ENCODE peak calls at places on chromosome 6, in six cellular contexts. J is neural progenitor cell, K is heart left ventricle, Q is tibial nerve, X is uterus, U is thoracic aorta. V is an unnamed sample. For H3K4me1, the result is how much of the 10 kb centered on the place peaks cover.

GRCh38 chr6:15841937-15842698 is 179.3 kb upstream of the DTNBP1 start:
- DNase-seq in J (no peak), K (peak), Q (peak), X (no peak), U (no peak), V (no peak)

GRCh38 chr6:23003671-23004598 is 434.6 kb downstream of the HDGFL1 start:
- DNase-seq in J (no peak), K (peak), Q (peak), X (peak), U (peak), V (no peak)

GRCh38 chr6:5517781-5518180 is 256.5 kb downstream of the FARS2 start:
- DNase-seq in J (no peak), K (no peak), Q (no peak), X (no peak), U (no peak), V (no peak)

GRCh38 chr6:56807992-56808342 is 146.9 kb upstream of the BEND6 start:
- DNase-seq in J (no peak), K (no peak), Q (no peak), X (no peak), U (no peak), V (no peak)

GRCh38 chr6:122372647-122373046 is 26.8 kb upstream of the HSF2 start:
- DNase-seq in J (no peak), K (no peak), Q (no peak), X (no peak), U (no peak), V (no peak)

GRCh38 chr6:125008261-125008671 is 46.0 kb downstream of the RNF217 start:
- DNase-seq in J (no peak), K (no peak), Q (no peak), X (no peak), U (no peak), V (no peak)

GRCh38 chr6:119351005-119351394 is 1.4 kb upstream of the MAN1A1 start:
- DNase-seq in J (no peak), K (no peak), Q (no peak), X (no peak), U (no peak), V (no peak)

GRCh38 chr6:132812255-132812732 is 2.1 kb upstream of the RPS12 start:
- DNase-seq in J (peak), K (no peak), Q (no peak), X (no peak), U (no peak), V (no peak)

GRCh38 chr6:38047562-38047961 is 228.0 kb downstream of the ZFAND3 start:
- DNase-seq in J (no peak), K (no peak), Q (no peak), X (no peak), U (no peak), V (no peak)

GRCh38 chr6:107103082-107103481 is 12.2 kb downstream of the BEND3 start:
- DNase-seq in J (no peak), K (no peak), Q (no peak), X (no peak), U (no peak), V (no peak)
- H3K4me1 ChIP-seq in J (under half), K (under half), Q (under half), X (under half), U (under half), V (under half)

DNA sequence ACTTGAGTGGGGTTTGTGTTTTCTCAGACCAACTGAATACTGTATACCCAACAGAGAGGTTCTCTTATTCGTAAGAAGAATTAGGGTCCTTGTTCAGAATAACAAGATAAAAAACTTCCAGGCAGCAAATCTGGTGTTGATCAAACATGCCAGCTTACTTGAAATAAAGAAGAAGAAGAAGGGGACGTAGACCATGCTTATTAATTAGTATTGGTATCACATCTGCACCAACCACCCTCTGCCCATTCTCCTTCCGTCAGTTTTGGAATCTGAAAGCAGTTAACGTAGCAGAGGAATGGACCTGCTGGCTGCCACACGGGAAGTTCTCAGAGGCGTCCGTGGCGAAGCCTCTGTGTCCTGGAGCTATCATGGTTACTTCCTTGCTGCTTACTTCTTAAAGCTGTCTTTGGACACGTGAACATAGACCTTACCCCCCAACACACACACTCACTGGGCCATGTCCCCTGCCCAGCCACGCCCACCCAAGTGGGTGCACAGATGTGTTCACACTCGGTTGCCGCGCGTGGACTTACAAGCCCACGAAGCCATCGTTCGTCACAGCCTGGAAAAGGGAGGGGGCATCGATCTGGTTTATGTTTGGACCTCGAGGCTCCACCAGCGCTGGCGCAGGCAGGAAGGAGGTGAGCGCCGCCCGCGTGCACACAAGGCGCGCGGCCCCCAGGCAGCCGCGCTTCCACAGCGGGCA is 4.1 kb upstream of the DLL1 start:
- DNase-seq in J (no peak), K (no peak), Q (no peak), X (no peak), U (no peak), V (no peak)
- H3K4me1 ChIP-seq in J (half or more), K (under half), Q (under half), X (under half), U (under half), V (under half)

DNA sequence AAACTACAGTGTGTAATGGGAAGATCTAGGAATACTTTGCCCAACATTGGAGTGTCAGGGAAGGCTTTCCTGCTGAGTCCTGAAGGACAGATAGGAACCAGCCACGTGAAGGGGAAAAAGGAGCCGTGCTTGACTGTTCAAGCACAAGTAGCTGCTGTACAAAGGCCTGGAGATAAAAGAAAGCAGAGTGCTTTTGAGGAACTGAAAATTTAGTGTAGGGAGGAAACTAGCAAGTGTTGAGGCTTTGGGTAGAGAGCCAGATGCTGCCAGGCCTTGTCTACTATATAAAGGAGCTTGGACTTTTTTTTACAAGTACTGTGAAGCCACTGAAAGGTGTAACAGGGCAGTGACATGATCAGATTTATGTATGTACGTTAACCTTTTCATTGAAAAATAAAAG is 39.0 kb downstream of the DSE start:
- DNase-seq in J (no peak), K (no peak), Q (no peak), X (no peak), U (no peak), V (no peak)
- H3K4me1 ChIP-seq in J (under half), K (under half), Q (under half), X (under half), U (under half), V (under half)

DNA sequence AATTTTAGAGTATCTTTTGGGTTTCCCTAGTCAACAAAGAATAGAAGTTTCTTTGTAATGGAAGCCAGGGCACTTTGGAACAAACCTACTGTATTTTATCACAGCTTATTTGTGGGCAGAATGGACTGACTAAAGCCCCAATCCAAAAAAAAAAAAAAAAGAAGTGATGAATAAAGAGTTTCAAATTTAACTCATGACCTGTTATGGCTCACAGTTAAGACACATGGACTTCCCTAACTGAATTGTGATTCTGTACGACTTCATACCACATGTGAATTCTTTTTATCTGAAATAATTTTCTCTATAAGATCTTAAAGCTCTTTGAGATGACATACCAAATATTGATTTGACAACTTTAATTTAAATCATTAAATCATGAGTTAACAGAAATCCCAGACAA is 77.2 kb downstream of the FILIP1 start:
- DNase-seq in J (no peak), K (no peak), Q (no peak), X (no peak), U (no peak), V (no peak)
- H3K4me1 ChIP-seq in J (under half), K (under half), Q (under half), X (under half), U (under half), V (under half)

DNA sequence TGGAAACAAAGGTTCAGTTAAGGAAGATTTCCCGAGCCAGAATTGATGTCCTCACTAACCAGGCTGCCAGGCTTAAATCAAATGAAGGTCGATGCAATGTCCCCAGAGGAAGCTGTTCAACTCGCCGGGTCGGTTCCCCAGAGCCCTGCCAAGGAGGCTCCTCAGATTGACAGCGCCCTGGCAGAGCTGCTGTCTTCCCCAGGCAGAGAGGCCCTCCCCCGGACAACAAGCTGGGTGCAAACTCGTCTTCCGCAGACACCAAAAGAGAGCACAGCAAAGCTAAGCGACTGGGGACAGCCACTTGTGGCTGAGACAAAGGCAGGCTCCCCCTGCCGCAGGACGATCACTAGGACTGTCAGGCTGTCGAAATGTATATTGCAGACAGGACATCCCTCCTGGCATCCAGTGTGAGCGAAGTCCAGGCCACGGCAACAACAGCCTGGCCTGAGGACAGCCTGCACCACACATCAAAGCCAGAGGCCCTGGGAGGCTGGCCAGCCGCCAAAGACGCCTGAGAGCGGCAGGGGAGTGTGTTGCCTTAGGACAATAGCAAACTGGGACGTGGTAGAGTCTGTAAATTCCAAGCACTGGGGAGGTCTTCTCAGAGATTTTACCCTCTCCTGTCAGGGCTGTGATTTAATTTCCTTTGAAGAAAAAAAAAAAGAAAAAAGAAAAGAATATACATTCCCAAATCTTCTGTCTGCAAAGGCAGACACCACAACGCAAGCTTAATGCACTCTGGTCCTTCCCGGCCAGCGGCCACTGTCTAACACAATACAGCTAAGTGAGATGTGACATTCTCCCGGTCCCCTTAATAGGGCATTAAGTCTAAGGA is 99.1 kb downstream of the HIVEP2 start:
- DNase-seq in J (peak), K (peak), Q (peak), X (peak), U (peak), V (peak)
- H3K4me1 ChIP-seq in J (under half), K (under half), Q (under half), X (under half), U (under half), V (half or more)

GRCh38 chr6:149080511-149080910 is 237.0 kb upstream of the TAB2 start:
- DNase-seq in J (no peak), K (no peak), Q (no peak), X (no peak), U (no peak), V (no peak)
- H3K4me1 ChIP-seq in J (under half), K (under half), Q (under half), X (under half), U (under half), V (under half)

GRCh38 chr6:31836036-31836675 is 8.6 kb downstream of the HSPA1B start:
- DNase-seq in J (no peak), K (no peak), Q (no peak), X (no peak), U (no peak), V (no peak)

GRCh38 chr6:31838968-31839367 is 11.4 kb downstream of the HSPA1B start:
- DNase-seq in J (no peak), K (no peak), Q (no peak), X (no peak), U (no peak), V (no peak)

GRCh38 chr6:31837612-31838553 is 10.3 kb downstream of the HSPA1B start:
- DNase-seq in J (no peak), K (no peak), Q (no peak), X (no peak), U (no peak), V (no peak)

GRCh38 chr6:31834704-31835375 is 7.3 kb downstream of the HSPA1B start:
- DNase-seq in J (peak), K (peak), Q (peak), X (peak), U (no peak), V (peak)

DNA sequence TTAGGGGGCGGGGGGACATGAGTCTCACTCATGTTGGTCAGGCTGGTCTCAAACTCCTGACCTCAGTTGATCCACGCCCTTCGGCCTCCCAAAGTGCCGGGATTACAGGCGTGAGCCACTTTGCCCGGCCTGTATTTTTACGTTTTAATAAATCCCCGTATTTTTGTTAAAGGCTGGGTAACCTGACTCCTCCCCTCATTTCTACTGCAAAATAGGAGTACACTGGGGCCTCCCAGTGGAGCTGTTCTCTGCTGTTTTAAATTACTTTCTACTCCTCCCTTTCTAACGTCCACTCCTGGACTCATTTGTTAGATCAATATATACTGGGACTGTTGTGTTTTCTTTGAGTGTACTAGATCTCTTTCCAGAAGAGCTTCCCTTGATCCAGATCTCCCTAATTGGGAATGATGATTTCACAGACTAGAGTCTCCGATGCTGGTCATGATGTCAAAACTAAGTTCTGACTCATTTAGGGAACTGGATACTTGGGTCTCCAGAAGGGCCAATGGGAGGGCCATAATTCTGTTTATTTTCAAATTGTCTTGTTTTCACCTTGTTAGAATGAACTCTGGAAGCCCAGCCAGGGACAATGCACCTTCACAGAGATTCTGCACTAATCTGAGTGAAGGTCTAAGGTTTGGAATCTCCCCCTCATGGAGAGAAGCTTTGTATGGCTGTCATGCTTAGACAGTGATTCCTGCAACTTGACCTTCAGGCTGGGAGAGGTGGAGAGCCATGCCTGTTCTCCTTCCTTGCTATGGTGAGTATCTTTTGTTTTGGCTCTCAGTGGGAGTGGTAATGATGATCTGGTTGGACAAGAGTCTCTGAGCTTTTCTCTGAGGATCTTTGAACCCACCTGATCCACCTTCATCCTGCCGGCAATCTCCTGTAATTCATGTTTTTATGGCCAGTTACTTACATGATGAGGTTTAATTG is 9.4 kb downstream of the HSPA1B start:
- DNase-seq in J (no peak), K (no peak), Q (no peak), X (no peak), U (no peak), V (no peak)
- H3K4me1 ChIP-seq in J (under half), K (under half), Q (under half), X (under half), U (under half), V (under half)

DNA sequence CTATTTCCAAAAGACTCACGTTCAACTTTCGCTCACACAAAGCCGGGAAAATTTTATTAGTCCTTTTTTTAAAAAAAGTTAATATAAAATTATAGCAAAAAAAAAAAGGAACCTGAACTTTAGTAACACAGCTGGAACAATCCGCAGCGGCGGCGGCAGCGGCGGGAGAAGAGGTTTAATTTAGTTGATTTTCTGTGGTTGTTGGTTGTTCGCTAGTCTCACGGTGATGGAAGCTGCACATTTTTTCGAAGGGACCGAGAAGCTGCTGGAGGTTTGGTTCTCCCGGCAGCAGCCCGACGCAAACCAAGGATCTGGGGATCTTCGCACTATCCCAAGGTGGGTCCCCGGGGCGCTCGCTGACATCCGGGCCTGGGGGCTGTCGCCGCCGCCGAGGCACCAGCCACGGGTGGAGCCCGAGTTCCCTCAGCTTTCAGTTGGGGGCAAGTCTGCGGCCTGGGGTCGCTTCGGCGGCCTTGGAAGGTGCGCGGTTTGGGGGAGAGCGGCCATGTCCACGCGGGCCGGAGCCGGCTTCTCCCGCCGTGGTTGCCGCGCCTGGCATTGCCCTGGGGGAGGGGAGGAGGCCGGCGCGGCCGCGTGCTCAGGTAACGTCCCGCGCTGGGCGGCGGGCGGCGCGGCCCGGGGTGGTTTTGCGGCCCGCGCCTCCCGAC is 429 bp downstream of the AMD1 start:
- DNase-seq in J (peak), K (peak), Q (no peak), X (no peak), U (no peak), V (peak)
- H3K4me1 ChIP-seq in J (under half), K (under half), Q (under half), X (under half), U (under half), V (under half)